ENCODE peak calls at places on chromosomes 3 and 15, in six cellular contexts. P is naive thymus-derived CD8-positive, alpha-beta T cell; L is BJ; R is cardiac fibroblast; I is osteocyte; A is activated CD4-positive, alpha-beta T cell treated with anti-CD3 and anti-CD28 coated beads for 48 hours. E is an unnamed sample.

GRCh38 chr15:31435891-31436628 is 109.4 kb downstream of the KLF13 start:
- DNase-seq in P (peak; percentile 28), L (no peak), R (no peak), I (no peak), A (peak; percentile 76), E (no peak)

GRCh38 chr3:39260957-39261356 is 18.9 kb downstream of the CX3CR1 start:
- DNase-seq in P (peak; percentile 50), L (peak; percentile 73), R (peak; percentile 93), I (peak; percentile 85), A (peak; percentile 58), E (no peak)

GRCh38 chr3:64380539-64380938 is 155.3 kb upstream of the PRICKLE2 start:
- DNase-seq in P (no peak), L (no peak), R (no peak), I (no peak), A (no peak), E (no peak)

GRCh38 chr15:83323296-83323711 is 38.8 kb upstream of the BNC1 start:
- DNase-seq in P (no peak), L (peak; percentile 68), R (peak; percentile 89), I (no peak), A (no peak), E (no peak)

GRCh38 chr3:124542483-124542882 is 187.8 kb upstream of the UMPS start:
- DNase-seq in P (no peak), L (no peak), R (no peak), I (no peak), A (no peak), E (no peak)

GRCh38 chr3:63193647-63194046 is 84.5 kb upstream of the SYNPR start:
- DNase-seq in P (no peak), L (no peak), R (peak; percentile 27), I (no peak), A (no peak), E (peak; percentile 23)

GRCh38 chr3:31785734-31786133 is 195.3 kb downstream of the OSBPL10 start:
- DNase-seq in P (no peak), L (no peak), R (no peak), I (peak; percentile 11), A (no peak), E (no peak)

GRCh38 chr3:2390926-2391532 is 292.4 kb downstream of the CNTN4 start:
- DNase-seq in P (no peak), L (no peak), R (no peak), I (no peak), A (no peak), E (no peak)

GRCh38 chr3:190424478-190425439 is 24.9 kb downstream of the TMEM207 start:
- DNase-seq in P (peak; percentile 20), L (no peak), R (peak; percentile 82), I (no peak), A (peak; percentile 64), E (peak; percentile 32)

GRCh38 chr15:82303956-82304640 is 41.5 kb downstream of the SAXO2 start:
- DNase-seq in P (no peak), L (no peak), R (no peak), I (no peak), A (no peak), E (no peak)

GRCh38 chr3:73768594-73769308 is 144.0 kb upstream of the PDZRN3 start:
- DNase-seq in P (no peak), L (no peak), R (no peak), I (no peak), A (no peak), E (no peak)

GRCh38 chr3:76436895-76437294 is 603.0 kb upstream of the ROBO2 start:
- DNase-seq in P (no peak), L (no peak), R (no peak), I (no peak), A (no peak), E (no peak)

GRCh38 chr3:46947981-46948791 is 28.4 kb downstream of the CCDC12 start:
- DNase-seq in P (no peak), L (no peak), R (peak; percentile 65), I (no peak), A (peak; percentile 70), E (no peak)

GRCh38 chr3:110307065-110307809 is 764.4 kb upstream of the NECTIN3 start:
- DNase-seq in P (no peak), L (no peak), R (no peak), I (no peak), A (no peak), E (no peak)

GRCh38 chr3:33717616-33717865 is 513 bp downstream of the CLASP2 start:
- DNase-seq in P (no peak), L (no peak), R (peak; percentile 70), I (peak; percentile 87), A (peak; percentile 69), E (no peak)

GRCh38 chr15:63264685-63265302 is 12.6 kb upstream of the APH1B start:
- DNase-seq in P (no peak), L (peak; percentile 20), R (peak; percentile 77), I (no peak), A (no peak), E (peak; percentile 88)

GRCh38 chr3:72763751-72764440 is 84.3 kb downstream of the SHQ1 start:
- DNase-seq in P (no peak), L (no peak), R (no peak), I (no peak), A (no peak), E (no peak)

GRCh38 chr3:160475153-160475552 is 25.6 kb upstream of the TRIM59 start:
- DNase-seq in P (no peak), L (no peak), R (no peak), I (no peak), A (no peak), E (no peak)

GRCh38 chr15:39195988-39196486 is 384.8 kb upstream of the THBS1 start:
- DNase-seq in P (no peak), L (peak; percentile 90), R (peak; percentile 58), I (no peak), A (no peak), E (no peak)

GRCh38 chr3:47482411-47482810 is 6.7 kb upstream of the SCAP start:
- DNase-seq in P (no peak), L (no peak), R (no peak), I (no peak), A (no peak), E (no peak)

GRCh38 chr3:41274944-41275668 is 75.8 kb downstream of the CTNNB1 start:
- DNase-seq in P (no peak), L (peak; percentile 39), R (peak; percentile 61), I (no peak), A (no peak), E (no peak)